ENCODE peak calls at places on chromosomes 11 and 22, in six cellular contexts. P is neural crest cell, C is heart left ventricle, Z is epithelial cell of proximal tubule, L is epithelial cell of esophagus, D is spleen. F is an unnamed sample.

GRCh38 chr11:109644158-109644557 is 222.2 kb downstream of the C11orf87 start:
- DNase-seq in P (no peak), L (no peak), C (peak; percentile 69), Z (no peak), D (no peak), F (no peak)

GRCh38 chr22:34570408-34570807 is 495.6 kb upstream of the ISX start:
- DNase-seq in L (no peak), D (no peak), Z (no peak), P (no peak), C (no peak), F (no peak)

GRCh38 chr11:117099681-117100080 is 1.5 kb upstream of the SIK3 start:
- DNase-seq in C (no peak), P (no peak), L (no peak), D (no peak), Z (no peak), F (no peak)

GRCh38 chr11:45180888-45181594 is 34.6 kb downstream of the PRDM11 start:
- DNase-seq in D (no peak), Z (no peak), C (peak; percentile 75), P (no peak), L (peak; percentile 69), F (peak; percentile 91)

GRCh38 chr22:24137595-24137994 is 43.7 kb upstream of the SUSD2 start:
- DNase-seq in C (no peak), Z (no peak), L (no peak), D (no peak), P (no peak), F (no peak)

GRCh38 chr11:111045408-111045806 is 200.1 kb upstream of the POU2AF2 start:
- DNase-seq in P (no peak), L (no peak), D (no peak), Z (no peak), C (no peak), F (no peak)

GRCh38 chr22:38873469-38874411 is 1.7 kb upstream of the CBX6 start:
- DNase-seq in Z (no peak), L (peak; percentile 99), P (no peak), D (no peak), C (no peak), F (peak; percentile 53)

GRCh38 chr11:46298699-46299424 is 21.4 kb downstream of the CREB3L1 start:
- DNase-seq in D (no peak), P (no peak), Z (no peak), L (peak; percentile 82), C (no peak), F (no peak)

GRCh38 chr11:59771605-59772004 is 16.4 kb downstream of the STX3 start:
- DNase-seq in Z (no peak), L (no peak), D (no peak), P (no peak), C (no peak), F (no peak)

GRCh38 chr11:120702656-120703055 is 191.1 kb downstream of the GRIK4 start:
- DNase-seq in C (no peak), P (no peak), D (no peak), L (no peak), Z (no peak), F (no peak)

GRCh38 chr11:35549787-35550186 is 24.4 kb upstream of the PAMR1 start:
- DNase-seq in P (no peak), C (no peak), Z (no peak), L (peak; percentile 91), D (no peak), F (no peak)

GRCh38 chr11:103215812-103216211 is 106.6 kb downstream of the DYNC2H1 start:
- DNase-seq in C (no peak), L (no peak), Z (no peak), D (no peak), P (no peak), F (no peak)

GRCh38 chr11:2273771-2274170 is 3.4 kb upstream of the ASCL2 start:
- DNase-seq in D (no peak), Z (no peak), L (no peak), C (no peak), P (no peak), F (no peak)

GRCh38 chr11:64181506-64182411 is 4.2 kb upstream of the STIP1 start:
- DNase-seq in Z (no peak), P (peak; percentile 55), L (peak; percentile 92), C (peak; percentile 96), D (peak; percentile 90), F (peak; percentile 93)

GRCh38 chr11:134244593-134244992 is 8.6 kb downstream of the THYN1 start:
- DNase-seq in C (no peak), D (no peak), Z (no peak), L (peak; percentile 27), P (no peak), F (no peak)

GRCh38 chr22:38018938-38019827 is 34.8 kb upstream of the SOX10 start:
- DNase-seq in D (no peak), P (no peak), C (no peak), L (no peak), Z (no peak), F (no peak)

GRCh38 chr11:121687961-121688566 is 235.3 kb upstream of the SORL1-AS1 start:
- DNase-seq in P (no peak), D (no peak), L (no peak), Z (no peak), C (no peak), F (no peak)

GRCh38 chr22:20133930-20134549 is 2.4 kb downstream of the ZDHHC8 start:
- DNase-seq in D (no peak), Z (no peak), P (no peak), L (no peak), C (no peak), F (no peak)

GRCh38 chr11:30581646-30582045 is 4.5 kb downstream of the MPPED2 start:
- DNase-seq in Z (no peak), D (no peak), P (no peak), C (no peak), L (no peak), F (no peak)

GRCh38 chr11:30583505-30584280 is 2.5 kb downstream of the MPPED2 start:
- DNase-seq in L (no peak), Z (no peak), C (peak; percentile 39), P (no peak), D (no peak), F (no peak)

GRCh38 chr11:30585067-30585891 is 874 bp downstream of the MPPED2 start:
- DNase-seq in L (no peak), C (peak; percentile 57), P (peak; percentile 50), D (peak; percentile 64), Z (no peak), F (no peak)

GRCh38 chr11:30585892-30586250 is 282 bp downstream of the MPPED2 start:
- DNase-seq in D (no peak), L (no peak), P (no peak), Z (no peak), C (peak; percentile 62), F (no peak)

GRCh38 chr11:30586251-30587144 is at the start of gene MPPED2:
- DNase-seq in L (peak; percentile 2), D (peak; percentile 83), P (peak; percentile 71), C (peak; percentile 71), Z (no peak), F (no peak)
- TF ChIP-seq CTCF in L (peak; percentile 10), D (peak; percentile 41), P (peak; percentile 67), C (peak; percentile 45), Z (peak; percentile 12), F (no peak)

DNA sequence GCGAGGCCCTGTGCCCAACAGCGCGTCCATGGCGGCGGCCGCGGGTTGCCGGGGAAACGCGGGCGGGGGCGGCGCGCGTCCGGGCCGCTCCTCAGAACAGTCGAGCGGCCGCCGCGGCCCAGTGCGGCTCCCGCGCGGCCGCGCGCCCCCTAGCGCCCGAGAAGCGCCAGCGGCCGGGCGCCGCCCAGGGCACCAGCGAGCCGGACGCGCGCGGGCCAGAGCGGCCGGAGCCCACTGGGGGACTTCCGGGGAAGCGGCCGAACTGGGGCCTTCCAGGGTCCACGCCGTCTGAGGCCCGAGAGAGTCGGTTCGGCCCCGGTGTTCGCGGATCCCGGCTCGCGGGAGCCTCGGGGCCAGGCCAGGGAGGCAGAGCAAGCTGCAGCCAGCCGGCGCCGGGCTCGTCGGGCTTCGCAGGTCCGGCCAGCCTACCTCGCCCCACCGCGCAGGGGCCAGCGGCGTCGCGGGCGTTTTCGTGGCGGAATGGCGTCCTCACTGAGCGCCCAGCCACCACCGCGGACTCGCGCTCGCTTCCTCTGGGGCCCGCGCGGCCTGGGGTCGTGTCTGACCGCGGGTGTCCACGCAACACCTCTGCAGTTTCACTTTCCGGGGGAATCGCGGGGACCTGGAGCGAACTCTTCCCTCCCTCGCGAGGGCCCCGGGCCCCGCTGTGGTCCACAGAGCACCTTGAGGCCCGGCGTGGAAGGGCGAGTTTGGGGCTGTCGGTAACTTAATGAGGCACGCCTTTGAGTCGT is at the start of gene DENND6B:
- DNase-seq in D (peak; percentile 95), C (peak; percentile 92), P (peak; percentile 69), L (peak; percentile 78), Z (no peak), F (peak; percentile 93)
- TF ChIP-seq CTCF in D (peak; percentile 84), C (peak; percentile 54), P (peak; percentile 70), L (peak; percentile 11), Z (no peak), F (peak; percentile 63)

DNA sequence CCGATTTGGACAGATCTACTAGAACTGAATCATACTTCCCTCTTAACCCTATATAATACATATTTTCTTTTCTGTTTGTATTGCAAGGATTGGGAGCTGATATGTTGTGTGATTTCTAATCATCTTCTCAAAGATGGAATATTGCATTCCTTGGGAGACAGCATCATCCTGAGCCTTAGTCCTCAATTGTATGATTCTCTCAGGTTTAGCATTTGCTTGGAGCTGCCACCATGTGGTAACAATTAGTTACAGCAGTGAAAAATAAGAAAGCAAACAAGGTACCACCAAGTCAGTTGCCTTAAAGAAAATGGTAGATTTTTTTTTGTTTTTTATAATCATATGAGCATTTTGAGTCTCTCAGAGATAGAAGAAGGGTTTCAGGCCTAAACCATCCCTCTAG is 11.9 kb downstream of the SNX19 start:
- DNase-seq in D (no peak), L (peak; percentile 24), Z (no peak), P (no peak), C (no peak), F (no peak)
- TF ChIP-seq CTCF in D (peak; percentile 12), L (peak; percentile 65), Z (peak; percentile 59), P (peak; percentile 53), C (peak; percentile 47), F (peak; percentile 49)

GRCh38 chr11:78344676-78345075 is 72.9 kb downstream of the GAB2 start:
- DNase-seq in L (no peak), Z (no peak), P (no peak), D (no peak), C (no peak), F (no peak)
- TF ChIP-seq CTCF in L (no peak), Z (no peak), P (no peak), D (no peak), C (no peak), F (no peak)

GRCh38 chr11:123187670-123188507 is 7.2 kb downstream of the CLMP start:
- DNase-seq in C (no peak), P (no peak), D (no peak), L (no peak), Z (no peak), F (no peak)

GRCh38 chr11:123186291-123186690 is 8.8 kb downstream of the CLMP start:
- DNase-seq in P (no peak), D (no peak), L (peak; percentile 91), C (no peak), Z (peak; percentile 71), F (no peak)

GRCh38 chr11:123190504-123190903 is 4.5 kb downstream of the CLMP start:
- DNase-seq in D (no peak), P (no peak), C (no peak), L (no peak), Z (no peak), F (no peak)

GRCh38 chr11:123187221-123187620 is 7.8 kb downstream of the CLMP start:
- DNase-seq in P (no peak), L (no peak), D (no peak), Z (no peak), C (no peak), F (no peak)

GRCh38 chr11:123188508-123189165 is 6.4 kb downstream of the CLMP start:
- DNase-seq in D (no peak), C (no peak), L (no peak), P (no peak), Z (no peak), F (no peak)
- TF ChIP-seq CTCF in D (no peak), C (no peak), L (peak; percentile 26), P (no peak), Z (no peak), F (peak; percentile 25)